ENCODE peak calls at places on chromosomes 5 and 9, in six cellular contexts. W is stomach, F is fibroblast of lung, A is spleen, R is pancreas, G is heart right ventricle. C is an unnamed sample.
A peak's percentile ranks its signal among the peaks of the same experiment; 100 is the strongest.

GRCh38 chr9:103397868-103398600 is 402.9 kb downstream of the CYLC2 start:
- DNase-seq in A (no peak), G (no peak), W (peak; percentile 27), F (no peak), R (peak; percentile 63), C (peak; percentile 47)

GRCh38 chr5:55276771-55277170 is 30.7 kb downstream of the DHX29 start:
- DNase-seq in R (no peak), W (no peak), A (no peak), F (no peak), G (no peak), C (no peak)

GRCh38 chr5:79396265-79396664 is 117.7 kb downstream of the HOMER1 start:
- DNase-seq in W (no peak), A (no peak), G (no peak), F (peak; percentile 5), R (no peak), C (no peak)

GRCh38 chr5:22709743-22710142 is 143.4 kb downstream of the CDH12 start:
- DNase-seq in W (no peak), F (no peak), R (no peak), G (no peak), A (no peak), C (no peak)

GRCh38 chr5:84372066-84372700 is 12.5 kb downstream of the EDIL3 start:
- DNase-seq in G (no peak), A (no peak), F (peak; percentile 74), W (no peak), R (no peak), C (no peak)

GRCh38 chr5:35857606-35858205 is 1.0 kb downstream of the IL7R start:
- DNase-seq in F (peak; percentile 81), A (no peak), R (no peak), G (no peak), W (no peak), C (no peak)

GRCh38 chr5:84383816-84384603 is 670 bp downstream of the EDIL3 start:
- DNase-seq in G (peak; percentile 15), W (no peak), F (peak; percentile 53), A (peak; percentile 60), R (no peak), C (peak; percentile 75)

GRCh38 chr9:134680393-134681060 is 38.9 kb downstream of the COL5A1 start:
- DNase-seq in F (no peak), W (no peak), G (no peak), A (peak; percentile 60), R (no peak), C (peak; percentile 24)

GRCh38 chr9:22211588-22212360 is 202.7 kb upstream of the CDKN2B start:
- DNase-seq in W (no peak), F (peak; percentile 92), A (no peak), R (no peak), G (no peak), C (no peak)

GRCh38 chr9:132141948-132142594 is 19.8 kb upstream of the NTNG2 start:
- DNase-seq in G (no peak), R (no peak), W (no peak), F (no peak), A (no peak), C (no peak)

GRCh38 chr5:10441992-10442435 is 335 bp downstream of the ROPN1L start:
- DNase-seq in W (no peak), G (no peak), R (no peak), A (no peak), F (no peak), C (no peak)

GRCh38 chr9:86175223-86175622 is 75.9 kb upstream of the GOLM1 start:
- DNase-seq in W (no peak), R (no peak), A (no peak), F (no peak), G (no peak), C (no peak)

GRCh38 chr5:40983781-40984180 is 74.5 kb downstream of the C7 start:
- DNase-seq in F (no peak), W (no peak), A (no peak), G (no peak), R (no peak), C (no peak)

GRCh38 chr9:123637596-123637939 is 281.6 kb downstream of the CRB2 start:
- DNase-seq in F (peak; percentile 58), R (no peak), A (no peak), W (no peak), G (no peak), C (no peak)

GRCh38 chr9:104993291-104993963 is 65.5 kb upstream of the ABCA1 start:
- DNase-seq in W (peak; percentile 52), F (peak; percentile 81), R (peak; percentile 24), G (peak; percentile 72), A (peak; percentile 81), C (peak; percentile 84)

GRCh38 chr9:114287763-114288232 is 35.1 kb upstream of the ORM1 start:
- DNase-seq in W (no peak), G (no peak), F (no peak), A (peak; percentile 48), R (peak; percentile 5), C (peak; percentile 58)

GRCh38 chr5:38497946-38498345 is 58.5 kb downstream of the LIFR start:
- DNase-seq in G (no peak), W (no peak), A (no peak), F (peak; percentile 59), R (no peak), C (no peak)

GRCh38 chr9:136245194-136246150 is at the start of gene QSOX2:
- DNase-seq in A (peak; percentile 94), R (peak; percentile 86), W (peak; percentile 86), G (peak; percentile 88), F (peak; percentile 80), C (peak; percentile 86)

GRCh38 chr9:87372401-87372851 is 125.2 kb upstream of the DAPK1 start:
- DNase-seq in W (no peak), R (peak; percentile 44), F (no peak), A (no peak), G (no peak), C (no peak)

GRCh38 chr9:77000330-77000729 is 19.1 kb upstream of the FOXB2 start:
- DNase-seq in R (no peak), A (no peak), F (no peak), G (no peak), W (no peak), C (no peak)

GRCh38 chr9:36873247-36873875 is 160.7 kb downstream of the PAX5 start:
- DNase-seq in F (peak; percentile 56), A (peak; percentile 90), W (peak; percentile 81), R (peak; percentile 81), G (peak; percentile 45), C (peak; percentile 63)

GRCh38 chr5:123174916-123175481 is 86.0 kb downstream of the PRDM6 start:
- DNase-seq in R (no peak), F (peak; percentile 37), W (no peak), A (no peak), G (no peak), C (no peak)

GRCh38 chr5:123155511-123155923 is 66.5 kb downstream of the PRDM6 start:
- DNase-seq in F (peak; percentile 95), R (no peak), G (no peak), A (no peak), W (no peak), C (no peak)

GRCh38 chr5:100004969-100005368 is 530.2 kb upstream of the FAM174A start:
- DNase-seq in G (no peak), R (no peak), W (no peak), A (no peak), F (no peak), C (no peak)

GRCh38 chr9:93965830-93966577 is 10.8 kb upstream of the BARX1 start:
- DNase-seq in F (no peak), R (no peak), G (no peak), W (peak; percentile 73), A (no peak), C (no peak)
- H3K4me1 ChIP-seq in F (no peaks in the 10 kb centered on the region), R (no peaks in the 10 kb centered on the region), G (peaks cover 7% of the 10 kb centered on the region), W (peaks cover 63% of the 10 kb centered on the region), A (peaks cover 7% of the 10 kb centered on the region), C (peaks cover 4% of the 10 kb centered on the region)

DNA sequence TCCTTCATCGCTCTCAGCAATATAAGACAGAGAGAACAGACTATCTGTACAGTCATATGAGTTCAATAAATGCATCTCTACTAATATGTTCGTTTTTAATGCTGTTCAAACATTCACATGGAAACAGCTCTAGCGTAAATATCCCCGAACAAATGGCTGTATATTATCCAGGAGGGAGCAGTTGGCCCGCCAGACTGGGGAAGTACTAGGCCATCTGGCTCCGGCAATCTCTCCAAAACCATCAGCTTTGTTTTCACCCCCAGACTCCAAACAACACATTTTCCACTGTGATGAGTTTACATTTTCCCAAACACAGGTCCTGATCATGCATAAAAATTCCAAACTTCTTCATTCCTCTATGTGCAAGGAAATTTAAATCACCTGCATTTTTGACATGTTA is 8.7 kb downstream of the EBF1 start:
- DNase-seq in A (no peak), G (no peak), R (no peak), W (no peak), F (no peak), C (no peak)
- H3K36me3 ChIP-seq in A (no peaks in the 10 kb centered on the region), G (no peaks in the 10 kb centered on the region), R (no peaks in the 10 kb centered on the region), W (no peaks in the 10 kb centered on the region), F (no peaks in the 10 kb centered on the region), C (no peaks in the 10 kb centered on the region)

DNA sequence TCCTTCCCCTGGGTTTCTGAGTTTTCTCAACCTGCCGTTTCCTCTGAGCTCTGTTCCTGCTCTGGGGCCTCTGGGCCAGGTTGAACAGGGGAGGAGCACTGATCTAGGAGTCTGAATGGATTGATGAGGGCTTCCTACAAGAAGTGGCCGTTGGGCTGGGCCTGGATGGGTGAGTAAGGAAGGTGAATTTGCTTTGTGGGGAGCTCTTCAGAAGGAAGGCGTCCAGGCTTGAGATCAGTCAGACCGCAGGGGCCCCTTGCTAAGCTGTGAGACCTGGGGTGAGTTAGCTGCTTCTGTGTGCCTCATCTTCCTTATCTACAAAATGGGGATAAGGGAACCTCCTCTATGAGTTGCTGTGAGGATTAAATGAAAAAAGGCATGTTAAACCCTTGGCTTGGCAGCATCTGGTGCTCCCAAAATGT is 1.1 kb upstream of the SYNPO start:
- DNase-seq in W (no peak), A (no peak), G (no peak), F (no peak), R (no peak), C (no peak)
- H3K4me1 ChIP-seq in W (peaks cover 97% of the 10 kb centered on the region), A (peaks cover 21% of the 10 kb centered on the region), G (peaks cover 90% of the 10 kb centered on the region), F (peaks cover 61% of the 10 kb centered on the region), R (peaks cover 30% of the 10 kb centered on the region), C (peaks cover 61% of the 10 kb centered on the region)

GRCh38 chr9:120770923-120771322 is 22.3 kb downstream of the FBXW2 start:
- DNase-seq in W (no peak), A (no peak), F (no peak), R (no peak), G (no peak), C (no peak)
- H3K36me3 ChIP-seq in W (peaks cover 99% of the 10 kb centered on the region), A (peaks cover 4% of the 10 kb centered on the region), F (peaks cover 8% of the 10 kb centered on the region), R (no peaks in the 10 kb centered on the region), G (peaks cover 100% of the 10 kb centered on the region), C (no peaks in the 10 kb centered on the region)

DNA sequence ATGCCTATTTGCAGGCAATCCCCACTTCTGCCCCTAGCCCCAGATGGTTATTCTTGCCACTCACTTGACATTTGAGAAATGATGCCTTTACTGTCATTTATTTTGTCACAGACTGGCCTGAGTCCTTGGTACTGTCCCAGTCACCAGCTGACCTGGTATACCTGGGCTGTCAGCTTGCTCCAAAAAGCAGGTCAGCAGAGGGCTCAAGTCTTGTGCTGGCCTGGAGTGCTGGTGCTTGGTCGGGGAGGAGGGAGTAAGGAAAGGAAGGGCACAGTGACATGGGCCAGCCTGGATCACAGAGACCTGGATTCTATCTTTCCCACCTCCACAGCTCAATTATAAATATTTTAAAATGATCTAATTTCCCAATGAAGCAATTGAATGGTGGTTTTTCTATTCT is 160.4 kb downstream of the GADD45G start:
- DNase-seq in G (no peak), A (no peak), F (no peak), W (no peak), R (no peak), C (no peak)
- H3K4me1 ChIP-seq in G (no peaks in the 10 kb centered on the region), A (no peaks in the 10 kb centered on the region), F (no peaks in the 10 kb centered on the region), W (no peaks in the 10 kb centered on the region), R (no peaks in the 10 kb centered on the region), C (no peaks in the 10 kb centered on the region)

GRCh38 chr9:91411096-91411771 is 12.4 kb downstream of the NFIL3 start:
- DNase-seq in G (no peak), F (no peak), W (no peak), A (no peak), R (no peak), C (no peak)
- H3K36me3 ChIP-seq in G (peaks cover 33% of the 10 kb centered on the region), F (peaks cover 12% of the 10 kb centered on the region), W (peaks cover 47% of the 10 kb centered on the region), A (no peaks in the 10 kb centered on the region), R (no peaks in the 10 kb centered on the region), C (peaks cover 40% of the 10 kb centered on the region)